ENCODE peak calls at places on chromosome 1, in seven cellular contexts. F, N, R, G, S, H and T are unnamed samples.

GRCh38 chr1:84853743-84854721 is 39.0 kb downstream of the LPAR3 start:
- DNase-seq in G (no peak), N (peak), F (peak), H (no peak), S (peak), R (no peak), T (no peak)

GRCh38 chr1:4854379-4854778 is 200.0 kb downstream of the AJAP1 start:
- DNase-seq in H (no peak), S (no peak), G (no peak), F (no peak), N (no peak), R (no peak), T (no peak)

GRCh38 chr1:88216441-88216840 is 467.6 kb upstream of the PKN2 start:
- DNase-seq in N (no peak), R (no peak), S (no peak), H (no peak), F (no peak), G (no peak), T (no peak)

GRCh38 chr1:16054598-16055540 is 11.3 kb downstream of the CLCNKB start:
- DNase-seq in H (no peak), R (no peak), G (no peak), S (no peak), N (no peak), F (no peak), T (no peak)

GRCh38 chr1:26856181-26856580 is 6.8 kb upstream of the SFN start:
- DNase-seq in N (no peak), F (no peak), R (no peak), G (no peak), S (no peak), H (no peak), T (no peak)

GRCh38 chr1:75996196-75996595 is 64.0 kb upstream of the ASB17 start:
- DNase-seq in F (no peak), R (no peak), H (no peak), G (no peak), S (no peak), N (no peak), T (no peak)

GRCh38 chr1:68495532-68495931 is 1.4 kb downstream of the DEPDC1 start:
- DNase-seq in S (no peak), G (no peak), R (no peak), F (no peak), H (no peak), N (no peak), T (no peak)

GRCh38 chr1:85411567-85412312 is 53.2 kb downstream of the DDAH1 start:
- DNase-seq in F (no peak), G (no peak), S (no peak), H (no peak), N (no peak), R (no peak), T (no peak)

GRCh38 chr1:222058249-222058648 is 316.4 kb upstream of the DUSP10 start:
- DNase-seq in S (no peak), G (no peak), N (no peak), F (no peak), R (no peak), H (no peak), T (no peak)

GRCh38 chr1:178702141-178702540 is 22.9 kb upstream of the RALGPS2 start:
- DNase-seq in S (no peak), R (no peak), G (no peak), H (no peak), N (no peak), F (no peak), T (no peak)

GRCh38 chr1:11147371-11147770 is 41.8 kb upstream of the ANGPTL7 start:
- DNase-seq in F (no peak), G (peak), N (no peak), H (no peak), R (no peak), S (no peak), T (no peak)

GRCh38 chr1:242147096-242147976 is 148.4 kb upstream of the MAP1LC3C start:
- DNase-seq in H (no peak), F (no peak), R (no peak), N (no peak), G (no peak), S (no peak), T (no peak)

GRCh38 chr1:193558491-193559028 is 372.1 kb upstream of the B3GALT2 start:
- DNase-seq in N (peak), G (no peak), R (no peak), F (peak), H (no peak), S (no peak), T (no peak)

GRCh38 chr1:8364528-8365442 is 46.9 kb downstream of the SLC45A1 start:
- DNase-seq in G (no peak), S (no peak), N (no peak), R (no peak), F (no peak), H (no peak), T (no peak)

GRCh38 chr1:192993426-192994085 is 65.6 kb downstream of the UCHL5 start:
- DNase-seq in F (no peak), N (no peak), G (no peak), H (no peak), R (no peak), S (no peak), T (no peak)

GRCh38 chr1:183278736-183279591 is 92.9 kb downstream of the LAMC2 start:
- DNase-seq in S (no peak), H (no peak), R (no peak), G (no peak), F (no peak), N (peak), T (no peak)

GRCh38 chr1:6635910-6636760 is 11.5 kb downstream of the THAP3 start:
- DNase-seq in F (no peak), S (no peak), R (no peak), H (no peak), N (no peak), G (no peak), T (no peak)

GRCh38 chr1:39625462-39626273 is 13.8 kb downstream of the HEYL start:
- DNase-seq in F (peak), S (no peak), N (no peak), H (no peak), R (no peak), G (no peak), T (no peak)

GRCh38 chr1:153465728-153466625 is 5.5 kb upstream of the S100A7 start:
- DNase-seq in N (peak), R (no peak), G (no peak), F (peak), H (peak), S (peak), T (no peak)

GRCh38 chr1:203289281-203289981 is 15.9 kb upstream of the BTG2 start:
- DNase-seq in S (peak), R (no peak), F (peak), H (peak), G (no peak), N (no peak), T (no peak)